ENCODE peak calls at places on chromosomes 2 and 18, in seven cellular contexts. W is HEK293T, M is GF-D8, O is HT1080, D is AG08396, A is NCI-H1092, K is esophagus squamous epithelium. R is an unnamed sample.
A peak's percentile ranks its signal among the peaks of the same experiment; 100 is the strongest.

GRCh38 chr18:55838841-55839240 is 250.8 kb upstream of the TCF4 start:
- DNase-seq in O (peak; percentile 54), W (no peak), K (no peak), M (no peak), A (no peak), D (no peak), R (no peak)

GRCh38 chr2:1366546-1367134 is 46.6 kb upstream of the TPO start:
- DNase-seq in A (peak; percentile 89), D (no peak), M (no peak), O (no peak), K (no peak), W (no peak), R (peak; percentile 50)

GRCh38 chr2:30074023-30074422 is 72.8 kb upstream of the YPEL5 start:
- DNase-seq in W (no peak), D (no peak), K (no peak), O (no peak), M (no peak), A (no peak), R (no peak)

GRCh38 chr2:168948621-168949212 is 47.6 kb downstream of the G6PC2 start:
- DNase-seq in M (no peak), K (no peak), D (peak; percentile 20), W (peak; percentile 46), O (peak; percentile 13), A (no peak), R (no peak)

GRCh38 chr2:10254373-10255188 is 48.1 kb upstream of the HPCAL1 start:
- DNase-seq in W (no peak), A (no peak), O (peak; percentile 58), M (no peak), D (no peak), K (no peak), R (no peak)

GRCh38 chr2:710867-711266 is 33.7 kb upstream of the TMEM18 start:
- DNase-seq in O (no peak), K (no peak), M (no peak), D (no peak), W (no peak), A (no peak), R (no peak)

GRCh38 chr2:236121546-236121945 is 46.6 kb downstream of the GBX2 start:
- DNase-seq in D (no peak), M (no peak), K (no peak), A (no peak), O (peak; percentile 26), W (no peak), R (no peak)

GRCh38 chr2:219638217-219638947 is 11.0 kb downstream of the SLC4A3 start:
- DNase-seq in O (no peak), M (no peak), W (no peak), A (no peak), D (peak; percentile 12), K (no peak), R (peak; percentile 31)

GRCh38 chr2:102677219-102678215 is 58.2 kb downstream of the SLC9A2 start:
- DNase-seq in A (no peak), M (no peak), O (no peak), D (no peak), W (no peak), K (no peak), R (no peak)

GRCh38 chr2:85755122-85756027 is 1.6 kb downstream of the ATOH8 start:
- DNase-seq in A (no peak), D (peak; percentile 63), O (no peak), K (no peak), M (no peak), W (no peak), R (no peak)

GRCh38 chr2:223084873-223085272 is 32.9 kb downstream of the KCNE4 start:
- DNase-seq in D (no peak), A (no peak), W (no peak), O (peak; percentile 10), M (no peak), K (no peak), R (no peak)

GRCh38 chr2:216490061-216490460 is 8.6 kb upstream of the RPL37A start:
- DNase-seq in W (no peak), K (no peak), O (peak; percentile 86), A (no peak), D (peak; percentile 46), M (peak; percentile 14), R (no peak)

GRCh38 chr18:2893056-2893455 is 46.2 kb downstream of the EMILIN2 start:
- DNase-seq in M (no peak), A (no peak), D (no peak), W (no peak), O (no peak), K (no peak), R (no peak)

GRCh38 chr2:152034257-152034801 is 64.5 kb downstream of the CACNB4 start:
- DNase-seq in W (no peak), M (no peak), A (no peak), K (no peak), O (no peak), D (no peak), R (no peak)

GRCh38 chr2:187982668-187983067 is 309.0 kb upstream of the GULP1 start:
- DNase-seq in K (no peak), W (no peak), O (peak; percentile 69), D (peak; percentile 53), M (peak; percentile 90), A (no peak), R (peak; percentile 55)

GRCh38 chr18:33034941-33035340 is 262.1 kb upstream of the KLHL14 start:
- DNase-seq in M (no peak), W (peak; percentile 41), D (no peak), A (no peak), O (peak; percentile 90), K (no peak), R (no peak)

GRCh38 chr18:21163647-21164625 is 52.3 kb upstream of the ROCK1 start:
- DNase-seq in D (peak; percentile 74), W (no peak), M (peak; percentile 100), K (no peak), O (peak; percentile 91), A (no peak), R (no peak)

GRCh38 chr2:25558262-25558661 is 115.1 kb downstream of the DTNB start:
- DNase-seq in K (no peak), A (no peak), D (peak; percentile 53), M (peak; percentile 87), W (no peak), O (peak; percentile 93), R (no peak)

GRCh38 chr2:230575640-230576324 is 136.9 kb upstream of the CAB39 start:
- DNase-seq in K (no peak), D (no peak), O (peak; percentile 24), W (no peak), M (no peak), A (no peak), R (no peak)